ENCODE peak calls at places on chromosome 7, in four cellular contexts. G is tibial nerve, X is lower leg skin, J is IMR-90. D is an unnamed sample.

GRCh38 chr7:1723254-1723653 is 53.2 kb downstream of the ELFN1 start:
- DNase-seq in J (no peak), G (no peak), X (no peak), D (no peak)

GRCh38 chr7:26549281-26549943 is 257.8 kb downstream of the SNX10 start:
- DNase-seq in G (no peak), X (no peak), J (no peak), D (no peak)

GRCh38 chr7:93949468-93949867 is 27.9 kb downstream of the GNG11 start:
- DNase-seq in X (no peak), J (peak), G (no peak), D (no peak)

GRCh38 chr7:27141591-27142561 is 1.6 kb downstream of the HOXA5 start:
- DNase-seq in G (no peak), J (no peak), X (peak), D (peak)

GRCh38 chr7:121544726-121545125 is 148.6 kb upstream of the FAM3C start:
- DNase-seq in G (no peak), X (no peak), J (peak), D (no peak)

GRCh38 chr7:35839860-35840854 is 39.3 kb downstream of the SEPTIN7 start:
- DNase-seq in X (no peak), G (no peak), J (peak), D (no peak)

GRCh38 chr7:39589323-39590111 is 23.3 kb downstream of the YAE1 start:
- DNase-seq in X (no peak), J (peak), G (peak), D (peak)

GRCh38 chr7:54992876-54993490 is 25.8 kb upstream of the EGFR start:
- DNase-seq in J (peak), G (no peak), X (no peak), D (no peak)

GRCh38 chr7:151661556-151661955 is 141.9 kb upstream of the RHEB start:
- DNase-seq in G (no peak), J (no peak), X (peak), D (no peak)

GRCh38 chr7:126450269-126450671 is 802.5 kb downstream of the GRM8 start:
- DNase-seq in X (no peak), G (no peak), J (no peak), D (no peak)

GRCh38 chr7:76346097-76346496 is 12.7 kb downstream of the YWHAG start:
- DNase-seq in X (no peak), G (no peak), J (no peak), D (no peak)

GRCh38 chr7:48938539-48938938 is 14.2 kb downstream of the CDC14C start:
- DNase-seq in G (peak), X (no peak), J (no peak), D (no peak)

GRCh38 chr7:101223528-101223927 is 5.6 kb downstream of the ZNHIT1 start:
- DNase-seq in X (no peak), G (no peak), J (no peak), D (no peak)

GRCh38 chr7:38374507-38374906 is 101.1 kb upstream of the TARP start:
- DNase-seq in X (no peak), G (peak), J (peak), D (no peak)
- TF ChIP-seq POLR2A in X (no peak), G (no peak), J (no peak), D (no peak)

GRCh38 chr7:95549818-95550529 is 46.3 kb downstream of the PDK4 start:
- DNase-seq in X (peak), J (peak), G (peak), D (no peak)
- TF ChIP-seq POLR2A in X (no peak), J (no peak), G (peak), D (no peak)

GRCh38 chr7:37408241-37408884 is 40.3 kb downstream of the ELMO1 start:
- DNase-seq in X (peak), G (no peak), J (no peak), D (no peak)

GRCh38 chr7:37409456-37409855 is 39.2 kb downstream of the ELMO1 start:
- DNase-seq in X (peak), G (no peak), J (no peak), D (no peak)

GRCh38 chr7:37411444-37412034 is 37.1 kb downstream of the ELMO1 start:
- DNase-seq in J (no peak), G (no peak), X (no peak), D (no peak)

GRCh38 chr7:37410305-37411209 is 38.1 kb downstream of the ELMO1 start:
- DNase-seq in J (no peak), X (peak), G (no peak), D (no peak)

DNA sequence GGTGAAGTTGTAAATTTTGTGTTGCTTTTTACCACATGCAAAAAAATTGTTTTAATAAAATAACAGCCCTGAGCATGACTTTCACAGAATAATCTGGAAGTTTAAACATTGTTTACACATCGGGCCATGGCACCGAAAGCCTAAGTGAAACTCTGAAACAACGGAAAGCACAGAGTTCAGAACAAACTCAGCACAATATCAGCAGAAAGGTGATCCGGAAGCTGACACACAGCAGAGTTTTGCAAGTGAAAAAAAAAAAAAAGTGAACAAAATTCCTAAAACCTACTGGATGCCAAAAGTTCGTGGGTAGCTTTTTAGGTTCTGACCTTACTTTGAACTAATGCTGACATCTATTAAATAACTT is 39.8 kb downstream of the ELMO1 start:
- DNase-seq in G (no peak), J (no peak), X (no peak), D (no peak)
- TF ChIP-seq POLR2A in G (no peak), J (no peak), X (no peak), D (no peak)

DNA sequence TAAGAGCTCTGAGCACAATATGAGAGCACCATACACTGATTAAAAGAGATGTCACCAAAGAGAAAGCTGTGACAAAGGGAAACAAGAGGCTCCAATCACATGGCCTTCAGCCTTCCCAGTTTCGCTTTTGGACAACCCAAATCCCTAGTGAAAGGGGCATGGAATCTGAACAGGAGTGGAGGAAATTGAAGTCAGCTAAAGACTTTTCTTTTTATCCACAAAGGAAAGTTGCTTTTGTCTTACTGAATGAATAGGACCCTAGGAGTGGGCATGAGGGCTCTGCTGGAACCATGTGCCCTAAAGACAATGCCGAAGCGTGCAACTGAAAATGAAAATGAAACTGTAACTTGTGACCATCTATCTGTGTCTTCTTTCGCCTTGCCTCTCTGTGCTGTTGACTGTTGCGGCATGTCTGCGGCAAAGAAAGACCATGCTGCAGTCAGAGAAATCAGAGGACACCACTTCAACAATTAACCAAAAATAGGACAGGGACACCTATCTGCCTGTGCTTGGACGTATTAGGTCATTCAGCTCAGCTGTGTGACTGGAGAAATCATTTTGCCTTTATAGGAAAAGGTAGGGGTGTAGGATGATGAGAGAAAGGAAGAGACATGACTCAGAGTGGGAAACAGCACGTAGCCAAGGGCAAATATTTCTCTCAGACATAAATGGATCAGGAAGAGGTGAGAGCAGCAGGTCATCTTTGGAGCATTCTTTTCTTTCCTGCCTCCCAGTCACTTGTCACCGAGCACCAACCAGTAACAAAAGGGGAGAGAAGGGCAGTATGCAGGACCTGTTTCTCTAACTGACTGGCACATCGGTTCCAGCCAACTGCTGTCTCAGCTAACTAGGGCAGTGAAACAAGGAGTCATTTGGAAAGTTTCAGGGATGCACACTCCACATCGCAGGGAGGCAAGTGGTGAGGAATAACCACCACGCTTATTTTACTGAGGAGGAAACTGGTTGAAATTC is 12.3 kb downstream of the CAV2 start:
- DNase-seq in G (no peak), J (peak), X (no peak), D (no peak)
- TF ChIP-seq POLR2A in G (no peak), J (no peak), X (no peak), D (no peak)

GRCh38 chr7:100219271-100219737 is 445 bp upstream of the PVRIG start:
- DNase-seq in J (no peak), G (no peak), X (no peak), D (no peak)
- TF ChIP-seq POLR2A in J (no peak), G (no peak), X (no peak), D (no peak)

DNA sequence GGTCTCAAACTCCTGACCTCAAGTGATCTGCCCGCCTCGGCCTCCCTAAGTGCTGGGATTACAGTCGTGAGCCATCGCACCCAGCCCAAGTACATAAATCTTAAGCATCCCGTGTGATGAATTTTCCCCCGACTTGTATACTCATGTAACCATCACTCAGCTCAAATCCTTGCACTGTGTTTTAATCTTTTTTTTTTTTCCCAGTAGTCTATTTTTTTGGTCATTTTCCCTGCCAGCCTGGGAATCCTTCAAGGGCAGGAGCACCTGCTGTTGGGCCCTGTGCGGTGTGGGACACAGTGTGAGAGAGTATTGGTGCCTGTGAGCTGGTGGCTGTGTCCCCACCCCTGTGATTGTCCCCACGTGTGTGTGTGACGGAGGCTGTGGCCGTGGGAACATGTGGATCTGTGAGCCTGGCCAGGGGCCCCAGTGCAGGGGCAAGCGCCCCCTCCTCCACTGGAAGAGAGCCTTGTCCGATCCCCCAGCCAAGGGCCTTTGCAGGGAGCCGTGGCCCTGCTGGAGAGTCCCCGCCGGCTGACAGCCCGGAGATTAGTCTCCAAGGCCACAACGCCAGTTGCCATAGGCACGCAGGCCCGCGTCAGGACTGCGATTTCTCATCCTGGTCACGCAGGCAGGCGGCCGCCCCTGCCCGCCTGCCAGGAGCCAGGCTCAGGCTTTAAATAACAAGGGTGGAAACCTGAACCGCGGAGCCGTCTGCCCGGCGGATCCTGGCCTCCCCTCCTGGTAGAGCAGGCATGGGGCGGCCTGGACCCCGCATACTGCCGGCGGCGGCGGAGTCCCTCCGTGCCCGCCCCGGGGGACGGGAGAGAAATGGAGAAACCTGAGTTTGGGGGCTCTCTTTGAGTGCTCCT is 26.5 kb downstream of the GTF2IRD1 start:
- DNase-seq in G (peak), X (peak), J (peak), D (peak)
- TF ChIP-seq POLR2A in G (peak), X (no peak), J (peak), D (no peak)

D was measured in H1.